ENCODE peak calls at places on chromosomes 13 and 19, in four cellular contexts. R is K562, K is Panc1, C is HepG2. H is an unnamed sample.

GRCh38 chr19:49447485-49448431 is 3.9 kb downstream of the PIH1D1 start:
- DNase-seq in R (peak), K (no peak), C (no peak), H (peak)

GRCh38 chr13:47146136-47146535 is 249.3 kb upstream of the HTR2A start:
- DNase-seq in R (no peak), K (no peak), C (no peak), H (no peak)

GRCh38 chr19:5060591-5061339 is 91.9 kb downstream of the KDM4B start:
- DNase-seq in R (no peak), K (no peak), C (no peak), H (no peak)

GRCh38 chr19:31392514-31392913 is 43.3 kb upstream of the TSHZ3 start:
- DNase-seq in R (no peak), K (no peak), C (no peak), H (no peak)

GRCh38 chr13:77448689-77449088 is 86.8 kb upstream of the SCEL start:
- DNase-seq in R (no peak), K (no peak), C (no peak), H (no peak)

GRCh38 chr19:11374449-11375142 is at the start of gene SWSAP1:
- DNase-seq in R (peak), K (peak), C (peak), H (peak)

GRCh38 chr19:54207908-54208783 is 7.5 kb downstream of the RPS9 start:
- DNase-seq in R (peak), K (no peak), C (peak), H (no peak)

GRCh38 chr13:45215392-45216077 is 14.7 kb upstream of the KCTD4 start:
- DNase-seq in R (no peak), K (no peak), C (no peak), H (no peak)

GRCh38 chr13:102198418-102199322 is 203.2 kb downstream of the FGF14 start:
- DNase-seq in R (no peak), K (no peak), C (no peak), H (no peak)

GRCh38 chr13:43905435-43906031 is 25.8 kb downstream of the LACC1 start:
- DNase-seq in R (peak), K (peak), C (peak), H (peak)

GRCh38 chr19:40689339-40690049 is 957 bp downstream of the NUMBL start:
- DNase-seq in R (peak), K (no peak), C (no peak), H (no peak)

GRCh38 chr13:38662362-38662761 is 24.5 kb upstream of the FREM2 start:
- DNase-seq in R (no peak), K (no peak), C (no peak), H (no peak)

GRCh38 chr13:23271331-23271730 is 90.6 kb downstream of the SGCG start:
- DNase-seq in R (no peak), K (no peak), C (no peak), H (no peak)

GRCh38 chr13:113978741-113979481 is 5.0 kb upstream of the C13orf46 start:
- DNase-seq in R (no peak), K (no peak), C (no peak), H (no peak)
- TF ChIP-seq TCF7L2 in R (no peak), K (no peak), C (no peak), H (no peak)

GRCh38 chr19:342801-343421 is 1.7 kb downstream of the MIER2 start:
- DNase-seq in R (peak), K (no peak), C (no peak), H (peak)

GRCh38 chr19:343941-344624 is 513 bp downstream of the MIER2 start:
- DNase-seq in R (peak), K (no peak), C (no peak), H (no peak)

GRCh38 chr19:343451-343931 is 1.1 kb downstream of the MIER2 start:
- DNase-seq in R (peak), K (no peak), C (no peak), H (no peak)

GRCh38 chr19:344625-345319 is at the start of gene MIER2:
- DNase-seq in R (peak), K (no peak), C (peak), H (peak)

DNA sequence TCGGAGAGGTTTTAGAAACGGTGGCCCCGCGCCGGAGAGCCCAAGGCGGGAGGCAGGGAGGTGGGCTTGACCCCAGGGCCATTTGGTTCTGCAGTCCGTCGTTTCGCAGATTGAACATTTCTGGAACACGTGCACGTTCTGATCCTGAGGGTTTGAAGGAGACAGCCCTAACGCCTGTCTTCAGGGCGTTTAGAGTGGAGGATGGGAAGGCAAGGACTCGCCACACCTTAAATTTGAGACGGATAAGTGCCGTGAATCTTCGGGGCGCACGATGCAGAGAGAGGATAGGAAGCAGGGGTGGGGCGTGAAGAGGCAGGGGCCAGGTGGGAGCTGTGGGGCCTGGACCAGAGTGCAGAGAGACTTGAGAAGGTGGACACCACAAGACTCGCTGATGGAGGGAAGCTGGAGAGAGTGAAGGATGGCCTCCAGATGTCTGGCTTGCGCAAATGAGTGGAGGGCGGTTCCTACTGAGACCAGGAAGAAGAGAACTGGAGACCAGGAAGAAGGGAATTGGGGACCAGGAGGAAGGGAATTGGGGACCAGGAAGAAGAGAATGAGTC is 804 bp upstream of the MIER2 start:
- DNase-seq in R (no peak), K (no peak), C (no peak), H (no peak)
- TF ChIP-seq TCF7L2 in R (no peak), K (no peak), C (no peak), H (no peak)

GRCh38 chr13:110372676-110373075 is 65.6 kb downstream of the COL4A2 start:
- DNase-seq in R (no peak), K (no peak), C (no peak), H (no peak)
- TF ChIP-seq TCF7L2 in R (no peak), K (no peak), C (no peak), H (no peak)

GRCh38 chr13:67231481-67231940 is 1.4 kb upstream of the PCDH9 start:
- DNase-seq in R (no peak), K (no peak), C (no peak), H (no peak)

GRCh38 chr13:67230243-67230773 is at the start of gene PCDH9:
- DNase-seq in R (peak), K (peak), C (peak), H (no peak)

GRCh38 chr13:67229438-67230242 is 496 bp downstream of the PCDH9 start:
- DNase-seq in R (no peak), K (no peak), C (no peak), H (no peak)

GRCh38 chr13:67232384-67232783 is 2.2 kb upstream of the PCDH9 start:
- DNase-seq in R (no peak), K (no peak), C (no peak), H (no peak)

DNA sequence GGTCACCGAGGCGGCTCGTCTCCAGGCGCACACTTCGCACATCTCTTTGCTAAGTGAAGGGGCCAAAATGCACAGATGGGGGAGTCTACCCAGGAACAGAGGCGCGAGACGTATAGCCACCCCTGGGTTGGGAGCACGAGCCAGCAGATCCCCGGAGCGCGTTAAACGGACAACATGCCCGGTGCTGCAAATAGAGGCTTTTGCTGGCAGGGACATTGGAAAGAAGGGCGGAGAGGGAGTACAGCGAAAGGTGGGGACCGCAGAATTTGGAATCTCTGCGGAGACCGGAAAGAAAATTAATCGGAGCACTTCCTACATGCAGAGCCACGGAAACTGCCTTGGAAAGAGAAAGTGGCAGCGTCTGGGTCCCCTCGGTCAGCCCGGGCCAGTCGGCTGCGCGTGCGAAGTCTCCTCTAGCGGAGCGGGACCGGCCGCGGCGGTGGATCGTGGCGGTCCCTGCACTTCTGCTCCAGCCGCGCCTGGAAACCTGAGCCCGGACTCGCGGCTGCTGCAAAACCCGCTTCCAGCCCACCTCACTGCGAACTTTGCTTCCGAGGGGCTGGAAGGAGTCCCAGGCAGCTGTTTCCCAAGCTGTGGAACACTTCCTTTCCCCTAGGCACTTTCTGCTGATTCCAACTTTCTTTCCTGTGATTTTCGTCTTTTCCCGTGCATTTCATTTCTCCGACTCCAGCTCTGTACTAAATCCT is 791 bp upstream of the PCDH9 start:
- DNase-seq in R (peak), K (no peak), C (peak), H (no peak)
- TF ChIP-seq TCF7L2 in R (no peak), K (no peak), C (no peak), H (no peak)

GRCh38 chr13:107284168-107284567 is 716.2 kb upstream of the ARGLU1 start:
- DNase-seq in R (no peak), K (no peak), C (no peak), H (no peak)
- TF ChIP-seq TCF7L2 in R (no peak), K (no peak), C (no peak), H (no peak)

GRCh38 chr19:3976495-3977241 is 5.8 kb upstream of the DAPK3 start:
- DNase-seq in R (no peak), K (no peak), C (no peak), H (no peak)
- TF ChIP-seq TCF7L2 in R (no peak), K (no peak), C (no peak), H (no peak)

DNA sequence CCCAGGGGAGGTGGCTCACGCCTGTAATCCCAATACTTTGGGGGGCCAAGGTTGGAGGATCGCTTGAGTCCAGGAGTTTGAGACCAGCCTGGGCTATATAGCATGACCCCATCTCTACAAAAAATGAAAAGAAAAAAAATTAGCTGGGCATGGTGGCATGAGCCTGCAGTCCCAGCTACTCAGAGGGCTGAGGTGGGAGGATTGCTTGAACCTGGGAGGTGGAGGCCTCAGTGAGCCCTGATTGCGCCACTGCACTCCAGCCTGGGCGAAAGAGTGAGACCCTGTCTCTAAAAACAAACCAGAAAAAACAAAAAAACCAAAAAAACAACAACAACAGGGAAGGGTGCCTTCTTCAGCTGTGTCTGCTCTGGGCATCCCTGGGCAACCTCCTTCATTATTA is 499 bp upstream of the MYO1F start:
- DNase-seq in R (no peak), K (no peak), C (no peak), H (no peak)
- TF ChIP-seq TCF7L2 in R (no peak), K (no peak), C (no peak), H (no peak)

GRCh38 chr13:54859827-54860226 is 1831.2 kb downstream of the OLFM4 start:
- DNase-seq in R (no peak), K (no peak), C (no peak), H (no peak)
- TF ChIP-seq TCF7L2 in R (no peak), K (no peak), C (no peak), H (no peak)

GRCh38 chr19:16384688-16385087 is 60.1 kb downstream of the KLF2 start:
- DNase-seq in R (no peak), K (no peak), C (no peak), H (no peak)

GRCh38 chr19:16385296-16385695 is 60.7 kb downstream of the KLF2 start:
- DNase-seq in R (no peak), K (no peak), C (no peak), H (no peak)

GRCh38 chr19:16385821-16386220 is 61.2 kb downstream of the KLF2 start:
- DNase-seq in R (no peak), K (no peak), C (no peak), H (no peak)

GRCh38 chr19:16383584-16384161 is 59.0 kb downstream of the KLF2 start:
- DNase-seq in R (no peak), K (no peak), C (no peak), H (no peak)

DNA sequence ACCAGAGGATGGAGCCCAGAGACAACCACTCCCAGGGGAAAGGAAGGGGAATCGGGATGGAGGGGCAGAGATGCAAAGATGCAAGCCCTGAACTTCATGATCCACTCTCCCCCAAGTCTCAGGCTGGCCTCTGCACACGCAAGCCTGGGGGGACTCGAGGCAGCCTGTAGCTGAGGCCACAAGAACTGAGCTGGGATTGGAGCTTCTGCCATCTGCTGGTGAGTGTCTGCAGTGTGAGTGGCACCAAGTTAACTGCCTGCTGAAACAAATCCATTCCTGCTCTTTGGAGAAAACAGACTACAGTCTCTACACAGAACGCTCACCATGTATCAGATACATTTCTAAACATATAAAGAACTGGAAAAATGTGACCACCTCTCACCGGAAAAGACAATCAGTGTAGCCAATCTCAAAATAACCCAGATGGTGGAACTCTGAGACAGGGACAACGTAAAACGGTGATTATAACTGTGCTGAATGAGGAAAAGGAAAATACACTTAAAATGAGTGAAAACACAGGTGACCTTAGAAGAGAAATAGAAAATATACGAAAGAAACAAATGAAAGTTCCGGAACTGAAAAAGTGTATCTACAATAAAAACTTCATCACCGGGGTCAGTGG is 62.1 kb downstream of the KLF2 start:
- DNase-seq in R (peak), K (peak), C (peak), H (peak)
- TF ChIP-seq TCF7L2 in R (no peak), K (no peak), C (no peak), H (no peak)

DNA sequence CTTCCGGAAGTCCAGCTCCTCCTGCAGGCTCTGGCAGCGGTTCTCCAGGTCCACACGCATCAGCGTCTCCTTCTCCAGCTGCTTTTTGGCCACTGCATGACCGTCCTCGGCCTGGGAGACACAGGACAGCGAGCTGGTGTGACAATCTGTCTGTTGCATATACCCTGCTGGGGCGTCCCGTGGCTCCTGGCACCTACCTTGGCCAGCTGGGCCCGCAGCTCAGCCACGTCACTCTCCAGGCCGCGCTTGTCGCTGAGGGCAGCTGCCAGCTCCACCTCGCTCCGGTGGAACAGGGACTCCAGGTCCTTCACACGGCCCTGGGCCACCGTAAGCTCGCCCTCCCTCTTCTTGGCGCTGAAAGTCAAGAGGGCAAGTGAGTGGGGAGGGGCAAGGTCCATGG is 10.8 kb upstream of the TIMM13 start:
- DNase-seq in R (no peak), K (no peak), C (no peak), H (no peak)
- TF ChIP-seq TCF7L2 in R (no peak), K (no peak), C (no peak), H (no peak)

H was measured in HCT116.